ENCODE peak calls at places on chromosomes 7 and 10, in ten cellular contexts. X, V, N, M, B, Y, D, S, R and T are unnamed samples.

GRCh38 chr7:91183408-91183807 is 80.8 kb upstream of the FZD1 start:
- DNase-seq in X (no peak), V (no peak), N (peak; percentile 50), M (no peak), B (no peak), Y (no peak), D (no peak), S (no peak), R (no peak), T (no peak)

GRCh38 chr7:78018541-78019456 is 220.2 kb downstream of the PHTF2 start:
- DNase-seq in X (no peak), V (peak; percentile 23), N (peak; percentile 89), M (peak; percentile 27), B (peak; percentile 39), Y (peak; percentile 36), D (no peak), S (peak; percentile 77), R (no peak), T (no peak)

GRCh38 chr7:142108728-142109505 is 2.6 kb upstream of the MGAM2 start:
- DNase-seq in X (no peak), V (no peak), N (no peak), M (no peak), B (no peak), Y (no peak), D (no peak), S (no peak), R (no peak), T (no peak)

GRCh38 chr7:12884856-12885440 is 197.5 kb downstream of the ARL4A start:
- DNase-seq in X (no peak), V (no peak), N (peak; percentile 47), M (no peak), B (no peak), Y (no peak), D (no peak), S (no peak), R (no peak), T (no peak)

GRCh38 chr10:92766451-92766850 is 76.7 kb downstream of the HHEX start:
- DNase-seq in X (no peak), V (no peak), N (no peak), M (no peak), B (no peak), Y (no peak), D (no peak), S (no peak), R (no peak), T (no peak)

GRCh38 chr10:51344371-51344770 is 270.1 kb downstream of the PRKG1 start:
- DNase-seq in X (no peak), V (no peak), N (no peak), M (no peak), B (no peak), Y (no peak), D (no peak), S (no peak), R (no peak), T (no peak)

GRCh38 chr7:128860158-128861073 is 2.2 kb upstream of the ATP6V1F start:
- DNase-seq in X (no peak), V (no peak), N (peak; percentile 73), M (no peak), B (no peak), Y (no peak), D (no peak), S (no peak), R (no peak), T (no peak)

GRCh38 chr7:952548-953441 is 1.7 kb downstream of the ADAP1 start:
- DNase-seq in X (no peak), V (no peak), N (no peak), M (no peak), B (no peak), Y (no peak), D (no peak), S (peak; percentile 45), R (no peak), T (peak; percentile 61)

GRCh38 chr10:68871731-68872342 is 29.3 kb upstream of the DDX50 start:
- DNase-seq in X (no peak), V (no peak), N (peak; percentile 36), M (no peak), B (no peak), Y (no peak), D (no peak), S (no peak), R (no peak), T (no peak)

GRCh38 chr7:134856141-134856540 is 76.7 kb downstream of the CALD1 start:
- DNase-seq in X (no peak), V (no peak), N (peak; percentile 74), M (no peak), B (no peak), Y (no peak), D (no peak), S (no peak), R (no peak), T (no peak)

GRCh38 chr7:48109848-48110663 is 21.0 kb downstream of the UPP1 start:
- DNase-seq in X (peak; percentile 78), V (peak; percentile 70), N (peak; percentile 49), M (peak; percentile 85), B (peak; percentile 67), Y (peak; percentile 68), D (peak; percentile 71), S (peak; percentile 90), R (no peak), T (peak; percentile 86)

GRCh38 chr7:151923097-151923876 is 33.0 kb upstream of the GALNTL5 start:
- DNase-seq in X (no peak), V (no peak), N (peak; percentile 17), M (peak; percentile 36), B (no peak), Y (peak; percentile 14), D (peak; percentile 17), S (peak; percentile 61), R (no peak), T (no peak)

GRCh38 chr10:89916481-89916880 is 215.1 kb downstream of the KIF20B start:
- DNase-seq in X (no peak), V (no peak), N (peak; percentile 3), M (no peak), B (no peak), Y (no peak), D (peak; percentile 64), S (no peak), R (no peak), T (no peak)

GRCh38 chr10:74683621-74684114 is 142.7 kb upstream of the KAT6B start:
- DNase-seq in X (no peak), V (no peak), N (no peak), M (no peak), B (no peak), Y (no peak), D (no peak), S (no peak), R (no peak), T (no peak)

GRCh38 chr10:112738586-112739218 is 211.3 kb upstream of the TCF7L2 start:
- DNase-seq in X (no peak), V (no peak), N (no peak), M (no peak), B (no peak), Y (no peak), D (no peak), S (no peak), R (no peak), T (no peak)

GRCh38 chr7:96855139-96855538 is 145.5 kb upstream of the SEM1 start:
- DNase-seq in X (no peak), V (no peak), N (no peak), M (no peak), B (no peak), Y (no peak), D (no peak), S (no peak), R (no peak), T (no peak)
- H3K4me1 ChIP-seq in X (no peaks in the 10 kb centered on the region), V (no peaks in the 10 kb centered on the region), N (no peaks in the 10 kb centered on the region), M (no peaks in the 10 kb centered on the region), B (no peaks in the 10 kb centered on the region), Y (no peaks in the 10 kb centered on the region), D (no peaks in the 10 kb centered on the region), S (no peaks in the 10 kb centered on the region), R (no peaks in the 10 kb centered on the region), T (no peaks in the 10 kb centered on the region)

DNA sequence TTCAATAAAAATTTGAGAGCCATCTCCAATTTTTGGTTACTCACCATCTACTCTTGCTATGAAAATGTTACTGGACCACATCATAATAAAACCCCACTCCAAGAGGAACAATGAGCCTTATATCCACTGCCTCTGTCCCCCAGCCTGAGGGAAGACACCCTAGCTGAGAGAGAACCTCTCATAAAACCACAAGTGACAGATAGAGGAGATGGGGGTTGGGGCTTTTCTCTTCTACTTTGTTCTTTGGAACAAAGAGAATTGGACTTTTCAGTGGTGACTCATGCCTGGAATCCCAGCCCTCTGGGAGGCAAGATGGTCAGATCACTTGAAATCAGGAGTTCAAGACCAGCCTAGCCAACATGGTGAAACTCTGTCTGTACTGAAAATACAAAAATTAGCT is 27.6 kb upstream of the TAS2R16 start:
- DNase-seq in X (no peak), V (no peak), N (no peak), M (no peak), B (no peak), Y (no peak), D (no peak), S (no peak), R (no peak), T (no peak)
- H3K4me1 ChIP-seq in X (no peaks in the 10 kb centered on the region), V (no peaks in the 10 kb centered on the region), N (no peaks in the 10 kb centered on the region), M (no peaks in the 10 kb centered on the region), B (no peaks in the 10 kb centered on the region), Y (no peaks in the 10 kb centered on the region), D (no peaks in the 10 kb centered on the region), S (no peaks in the 10 kb centered on the region), R (no peaks in the 10 kb centered on the region), T (no peaks in the 10 kb centered on the region)

GRCh38 chr10:13840036-13840435 is 253.3 kb downstream of the PRPF18 start:
- DNase-seq in X (no peak), V (no peak), N (peak; percentile 8), M (no peak), B (no peak), Y (no peak), D (no peak), S (no peak), R (no peak), T (no peak)
- H3K4me1 ChIP-seq in X (no peaks in the 10 kb centered on the region), V (peaks cover 19% of the 10 kb centered on the region), N (peaks cover 13% of the 10 kb centered on the region), M (peaks cover 39% of the 10 kb centered on the region), B (peaks cover 3% of the 10 kb centered on the region), Y (peaks cover 71% of the 10 kb centered on the region), D (peaks cover 8% of the 10 kb centered on the region), S (peaks cover 25% of the 10 kb centered on the region), R (no peaks in the 10 kb centered on the region), T (peaks cover 21% of the 10 kb centered on the region)

GRCh38 chr10:99528867-99529285 is 3.9 kb upstream of the NKX2-3 start:
- DNase-seq in X (no peak), V (no peak), N (no peak), M (no peak), B (no peak), Y (no peak), D (no peak), S (no peak), R (no peak), T (no peak)

GRCh38 chr10:99529483-99530107 is 3.1 kb upstream of the NKX2-3 start:
- DNase-seq in X (no peak), V (no peak), N (no peak), M (no peak), B (no peak), Y (no peak), D (no peak), S (no peak), R (no peak), T (no peak)

GRCh38 chr10:99527526-99528255 is 5.1 kb upstream of the NKX2-3 start:
- DNase-seq in X (no peak), V (no peak), N (no peak), M (no peak), B (no peak), Y (no peak), D (no peak), S (no peak), R (no peak), T (no peak)

GRCh38 chr10:99526861-99527504 is 5.8 kb upstream of the NKX2-3 start:
- DNase-seq in X (no peak), V (no peak), N (no peak), M (no peak), B (no peak), Y (no peak), D (no peak), S (no peak), R (no peak), T (no peak)

GRCh38 chr10:99528256-99528866 is 4.4 kb upstream of the NKX2-3 start:
- DNase-seq in X (no peak), V (no peak), N (no peak), M (no peak), B (no peak), Y (no peak), D (no peak), S (no peak), R (no peak), T (no peak)
- H3K4me1 ChIP-seq in X (peaks cover 5% of the 10 kb centered on the region), V (no peaks in the 10 kb centered on the region), N (no peaks in the 10 kb centered on the region), M (peaks cover 8% of the 10 kb centered on the region), B (peaks cover 11% of the 10 kb centered on the region), Y (peaks cover 37% of the 10 kb centered on the region), D (no peaks in the 10 kb centered on the region), S (peaks cover 2% of the 10 kb centered on the region), R (no peaks in the 10 kb centered on the region), T (no peaks in the 10 kb centered on the region)